ENCODE peak calls at places on chromosomes 2 and 18, in ten cellular contexts. T is AG10803; P is OCI-LY7; A is EL; G is activated T-cell treated with anti-CD3 and anti-CD28 coated beads, Interleukin-2, amount 50 U/mL, for 4 hours; S is stimulated activated CD8-positive, alpha-beta memory T cell treated with anti-CD3 and anti-CD28 coated beads, Interleukin-12 subunit alpha, Interleukin-12 subunit beta, amount 100 ng/mL, for 4 hours; Z is cerebellar cortex; C is stomach; J is activated CD8-positive, alpha-beta memory T cell treated with anti-CD3 and anti-CD28 coated beads for 1 hour; O is amniotic stem cell. X is an unnamed sample.

GRCh38 chr2:238789317-238789806 is 58.5 kb upstream of the TWIST2 start:
- DNase-seq in J (no peak), P (no peak), T (peak), C (no peak), S (no peak), G (no peak), O (no peak), A (peak), Z (no peak), X (no peak)

GRCh38 chr2:187586091-187586632 is 31.9 kb upstream of the TFPI start:
- DNase-seq in T (peak), A (peak), Z (no peak), P (peak), O (no peak), J (no peak), S (no peak), G (no peak), C (no peak), X (no peak)

GRCh38 chr2:227576110-227576509 is 22.6 kb upstream of the SCYGR2 start:
- DNase-seq in T (no peak), O (no peak), Z (no peak), G (no peak), P (no peak), C (no peak), S (no peak), A (no peak), J (no peak), X (no peak)

GRCh38 chr2:59896499-59896898 is 657.0 kb downstream of the BCL11A start:
- DNase-seq in G (no peak), S (no peak), O (no peak), Z (no peak), P (no peak), J (no peak), T (no peak), C (no peak), A (no peak), X (no peak)

GRCh38 chr2:157894694-157895450 is 18.7 kb upstream of the ACVR1 start:
- DNase-seq in T (peak), O (no peak), S (no peak), G (no peak), Z (no peak), C (no peak), P (no peak), A (peak), J (no peak), X (no peak)

GRCh38 chr2:162175720-162176119 is 23.7 kb upstream of the GCG start:
- DNase-seq in G (no peak), J (no peak), S (no peak), A (no peak), O (no peak), C (no peak), P (no peak), Z (no peak), T (peak), X (no peak)

GRCh38 chr18:46411862-46412690 is 244.9 kb downstream of the LOXHD1 start:
- DNase-seq in G (no peak), C (no peak), S (no peak), Z (peak), P (no peak), J (no peak), T (no peak), A (peak), O (no peak), X (no peak)

GRCh38 chr2:238187618-238188548 is 15.6 kb downstream of the ILKAP start:
- DNase-seq in T (no peak), G (no peak), P (no peak), O (no peak), A (no peak), Z (no peak), J (no peak), S (no peak), C (no peak), X (no peak)

GRCh38 chr2:41414486-41415230 is 633.2 kb upstream of the PKDCC start:
- DNase-seq in S (no peak), G (no peak), A (peak), T (peak), J (no peak), O (peak), P (peak), Z (peak), C (no peak), X (peak)

GRCh38 chr2:179253226-179253625 is 11.4 kb downstream of the SESTD1 start:
- DNase-seq in O (no peak), S (no peak), C (no peak), J (no peak), G (no peak), Z (no peak), P (no peak), A (no peak), T (no peak), X (no peak)

GRCh38 chr2:96684883-96685282 is 42.3 kb downstream of the FER1L5 start:
- DNase-seq in P (no peak), O (no peak), T (no peak), S (no peak), A (no peak), G (no peak), J (no peak), Z (no peak), C (no peak), X (no peak)

GRCh38 chr18:45713239-45713638 is 10.7 kb upstream of the SLC14A1 start:
- DNase-seq in A (no peak), C (no peak), G (no peak), Z (no peak), P (no peak), O (no peak), J (no peak), S (no peak), T (no peak), X (no peak)

GRCh38 chr2:231321021-231321420 is 74.5 kb upstream of the B3GNT7 start:
- DNase-seq in J (no peak), T (no peak), P (no peak), A (no peak), Z (no peak), C (peak), G (no peak), O (no peak), S (no peak), X (no peak)

GRCh38 chr2:15943378-15943851 is 3.1 kb downstream of the MYCN start:
- DNase-seq in J (no peak), A (no peak), Z (no peak), G (no peak), C (peak), S (no peak), P (no peak), O (no peak), T (no peak), X (no peak)

GRCh38 chr2:65688166-65688886 is 255.9 kb upstream of the SPRED2 start:
- DNase-seq in A (no peak), S (no peak), J (no peak), O (no peak), P (no peak), G (no peak), C (no peak), T (no peak), Z (no peak), X (no peak)

GRCh38 chr2:46648141-46648742 is 168.9 kb downstream of the TMEM247 start:
- DNase-seq in O (no peak), G (no peak), S (no peak), J (no peak), A (no peak), T (peak), C (peak), Z (no peak), P (no peak), X (no peak)

GRCh38 chr2:207395535-207396251 is 134.1 kb upstream of the CREB1 start:
- DNase-seq in O (no peak), Z (no peak), P (no peak), G (no peak), S (no peak), T (no peak), J (no peak), C (no peak), A (peak), X (no peak)

X was measured in H54.